ENCODE peak calls at places on chromosomes 6 and 20, in four cellular contexts. M, B, U and G are unnamed samples.
A peak's percentile ranks its signal among the peaks of the same experiment; 100 is the strongest.

GRCh38 chr6:47524136-47524840 is 46.7 kb downstream of the CD2AP start:
- DNase-seq in M (no peak), B (peak; percentile 7), U (no peak), G (no peak)

GRCh38 chr6:90083891-90084290 is 189.6 kb downstream of the GJA10 start:
- DNase-seq in M (peak; percentile 19), B (peak; percentile 64), U (peak; percentile 69), G (no peak)

GRCh38 chr6:133551436-133551835 is 310.3 kb downstream of the EYA4 start:
- DNase-seq in M (no peak), B (no peak), U (no peak), G (no peak)

GRCh38 chr6:149851461-149851860 is 12.7 kb downstream of the LRP11 start:
- DNase-seq in M (no peak), B (no peak), U (no peak), G (no peak)

GRCh38 chr6:75524322-75524972 is 30.8 kb upstream of the FILIP1 start:
- DNase-seq in M (no peak), B (no peak), U (no peak), G (no peak)

GRCh38 chr6:116971959-116972358 is 94.9 kb downstream of the RFX6 start:
- DNase-seq in M (no peak), B (peak; percentile 29), U (peak; percentile 31), G (no peak)

GRCh38 chr20:16143596-16143995 is 429.7 kb downstream of the KIF16B start:
- DNase-seq in M (no peak), B (no peak), U (no peak), G (no peak)

GRCh38 chr20:63129991-63130653 is 85.8 kb downstream of the YTHDF1 start:
- DNase-seq in M (no peak), B (no peak), U (no peak), G (no peak)

GRCh38 chr6:2839195-2839981 is 2.3 kb downstream of the SERPINB1 start:
- DNase-seq in M (no peak), B (no peak), U (no peak), G (no peak)

GRCh38 chr6:131303338-131303954 is 168.2 kb downstream of the AKAP7 start:
- DNase-seq in M (no peak), B (no peak), U (no peak), G (no peak)

DNA sequence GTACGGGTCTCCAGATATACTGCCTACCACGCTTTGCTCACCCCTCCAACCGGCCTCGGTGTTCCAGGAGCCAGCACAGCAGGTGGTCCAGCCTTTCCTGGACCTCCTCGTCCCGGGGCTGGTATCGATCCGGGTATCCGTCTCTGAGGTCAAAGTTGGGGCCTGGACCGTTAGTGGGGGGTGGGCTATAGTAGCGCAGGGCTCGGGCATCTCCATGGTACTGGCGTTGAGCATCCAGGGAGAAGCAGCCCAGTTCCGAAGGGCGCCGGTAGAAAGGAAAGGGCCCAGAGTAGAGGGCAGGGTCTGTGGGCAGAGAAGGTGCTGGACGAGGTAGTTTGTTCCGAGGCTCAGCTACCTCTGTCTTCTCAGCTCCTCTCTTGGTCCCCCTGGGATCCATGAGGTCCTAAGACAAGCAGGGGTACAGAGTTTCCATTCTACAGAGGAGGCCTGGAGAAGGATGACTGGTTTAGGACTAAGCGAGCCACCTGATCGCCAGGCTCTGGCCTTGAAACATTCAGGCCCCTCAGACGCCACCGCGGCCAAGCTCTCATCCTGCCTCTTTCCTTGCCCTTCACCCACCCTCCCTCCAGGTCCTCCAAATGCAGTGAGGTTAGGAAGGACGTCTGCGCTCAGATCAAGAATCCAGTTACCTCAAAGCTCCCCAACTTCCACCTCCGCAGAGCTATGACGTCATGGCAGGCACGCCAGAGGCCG is 502 bp downstream of the DXO start:
- DNase-seq in M (no peak), B (peak; percentile 42), U (no peak), G (no peak)
- TF ChIP-seq POLR2AphosphoS5 in M (peak; percentile 67), B (peak; percentile 30), U (no peak), G (no peak)

DNA sequence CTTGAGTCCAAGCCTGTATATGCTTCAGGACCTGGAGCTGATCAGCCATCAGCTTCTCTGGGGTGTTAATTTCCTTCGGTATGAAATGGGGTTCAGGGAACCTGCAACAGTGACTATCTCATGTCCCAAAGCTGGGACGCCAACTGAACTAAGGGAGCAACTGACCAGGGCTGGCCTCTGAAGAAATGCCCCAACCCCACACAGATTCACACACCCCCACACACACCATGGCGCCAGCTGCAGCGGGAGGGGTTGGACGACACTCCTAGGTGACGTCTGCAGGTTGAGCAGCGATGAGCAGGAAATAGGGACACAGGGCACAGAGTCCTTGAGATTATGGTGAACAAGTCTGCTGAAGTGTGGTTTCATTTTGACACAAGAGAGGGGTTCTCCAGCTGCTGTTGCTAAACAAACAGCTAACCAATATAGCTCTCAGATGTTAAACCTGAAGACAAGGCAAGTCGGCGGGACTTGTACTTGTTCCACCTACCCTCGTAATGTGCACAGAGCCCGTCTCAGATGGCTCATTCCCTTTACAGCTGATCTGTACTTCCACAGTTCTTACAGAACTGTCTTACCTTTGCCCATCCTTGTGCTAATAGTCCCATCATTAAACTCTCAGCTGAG is 7.5 kb upstream of the ADTRP start:
- DNase-seq in M (peak; percentile 93), B (peak; percentile 45), U (no peak), G (peak; percentile 38)
- TF ChIP-seq SPI1 in M (no peak), B (no peak), U (no peak), G (no peak)

DNA sequence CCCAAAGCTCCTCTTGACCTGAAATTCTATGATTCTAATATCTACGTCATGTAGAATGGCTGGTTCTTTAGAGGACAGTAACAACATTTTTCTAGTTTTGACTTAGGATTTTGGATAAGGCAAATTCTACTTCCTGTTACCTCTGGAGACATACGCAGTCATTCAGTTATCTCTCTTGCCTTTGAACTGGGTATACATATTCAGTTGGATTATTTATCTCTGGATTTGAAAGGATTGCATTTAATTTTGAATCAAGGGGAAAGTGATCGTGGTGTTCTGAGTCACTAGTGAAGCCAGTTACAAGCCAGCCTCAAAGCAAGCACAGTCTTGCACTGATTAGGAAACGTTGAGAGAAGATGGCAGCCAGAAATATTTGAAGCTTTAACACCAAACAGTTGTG is 35.3 kb upstream of the BCAS1 start:
- DNase-seq in M (no peak), B (no peak), U (no peak), G (no peak)
- TF ChIP-seq POLR2AphosphoS5 in M (no peak), B (no peak), U (no peak), G (no peak)

GRCh38 chr6:77466055-77467028 is 3.1 kb upstream of the HTR1B start:
- DNase-seq in M (no peak), B (no peak), U (peak; percentile 62), G (no peak)

GRCh38 chr6:77463308-77463880 is at the start of gene HTR1B:
- DNase-seq in M (no peak), B (no peak), U (peak; percentile 45), G (no peak)

GRCh38 chr6:77461796-77462195 is 1.5 kb downstream of the HTR1B start:
- DNase-seq in M (no peak), B (no peak), U (no peak), G (no peak)

GRCh38 chr6:77462359-77463307 is 658 bp downstream of the HTR1B start:
- DNase-seq in M (no peak), B (no peak), U (peak; percentile 3), G (no peak)

GRCh38 chr6:77463881-77464867 is 883 bp upstream of the HTR1B start:
- DNase-seq in M (no peak), B (no peak), U (peak; percentile 20), G (no peak)
- TF ChIP-seq SPI1 in M (no peak), B (no peak), U (no peak), G (no peak)

DNA sequence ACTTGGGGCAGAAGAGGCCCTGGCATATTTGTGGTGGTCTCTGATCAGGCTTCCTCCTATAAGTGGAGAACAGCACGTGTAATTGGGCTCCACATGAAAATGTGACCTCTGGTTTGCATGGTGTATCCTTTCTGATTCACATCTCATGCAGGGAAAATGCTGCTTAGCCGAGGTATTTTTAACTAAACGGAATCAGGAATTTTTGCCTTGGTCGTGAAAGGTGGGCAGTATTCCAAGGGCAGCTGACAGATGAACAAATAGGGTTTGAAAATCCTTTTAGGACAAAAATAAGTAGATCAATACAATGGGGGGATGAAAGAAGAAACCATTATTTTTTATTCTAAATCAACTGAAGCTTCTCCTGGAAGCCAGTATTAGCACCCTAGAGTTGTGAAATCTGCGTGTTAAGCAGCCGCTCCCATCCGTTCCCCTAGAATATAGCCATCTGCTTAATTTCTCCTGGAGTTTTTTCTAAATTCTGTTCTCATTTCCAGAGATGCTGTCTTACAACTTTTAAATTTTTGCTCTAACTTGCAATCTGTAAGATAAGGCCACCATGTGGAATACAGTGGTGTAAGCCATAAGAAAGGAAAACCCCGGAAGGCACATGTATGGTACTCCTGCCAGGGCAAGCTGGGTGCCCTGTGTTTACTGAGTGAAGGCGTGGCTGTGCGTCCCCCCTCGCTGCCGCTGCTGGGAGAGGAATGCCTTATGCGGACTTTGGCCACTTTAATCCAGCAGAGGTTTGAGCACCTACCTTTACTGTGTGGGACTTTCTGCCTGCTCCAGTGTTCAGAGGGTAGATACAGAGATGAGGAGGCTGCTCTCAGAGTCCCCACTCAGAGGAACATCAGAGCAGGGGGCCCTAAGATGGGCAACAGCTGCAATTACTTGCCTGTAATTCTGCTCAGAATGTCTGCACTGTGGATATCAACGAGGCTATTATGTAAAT is 52.4 kb downstream of the SYNJ2 start:
- DNase-seq in M (no peak), B (no peak), U (no peak), G (no peak)
- TF ChIP-seq POLR2AphosphoS5 in M (no peak), B (no peak), U (no peak), G (no peak)

GRCh38 chr20:8940311-8940710 is 128.6 kb upstream of the PLCB4 start:
- DNase-seq in M (no peak), B (no peak), U (no peak), G (no peak)

GRCh38 chr20:8951136-8951535 is 117.8 kb upstream of the PLCB4 start:
- DNase-seq in M (no peak), B (no peak), U (no peak), G (no peak)

GRCh38 chr20:8943638-8944037 is 125.2 kb upstream of the PLCB4 start:
- DNase-seq in M (no peak), B (no peak), U (no peak), G (no peak)

DNA sequence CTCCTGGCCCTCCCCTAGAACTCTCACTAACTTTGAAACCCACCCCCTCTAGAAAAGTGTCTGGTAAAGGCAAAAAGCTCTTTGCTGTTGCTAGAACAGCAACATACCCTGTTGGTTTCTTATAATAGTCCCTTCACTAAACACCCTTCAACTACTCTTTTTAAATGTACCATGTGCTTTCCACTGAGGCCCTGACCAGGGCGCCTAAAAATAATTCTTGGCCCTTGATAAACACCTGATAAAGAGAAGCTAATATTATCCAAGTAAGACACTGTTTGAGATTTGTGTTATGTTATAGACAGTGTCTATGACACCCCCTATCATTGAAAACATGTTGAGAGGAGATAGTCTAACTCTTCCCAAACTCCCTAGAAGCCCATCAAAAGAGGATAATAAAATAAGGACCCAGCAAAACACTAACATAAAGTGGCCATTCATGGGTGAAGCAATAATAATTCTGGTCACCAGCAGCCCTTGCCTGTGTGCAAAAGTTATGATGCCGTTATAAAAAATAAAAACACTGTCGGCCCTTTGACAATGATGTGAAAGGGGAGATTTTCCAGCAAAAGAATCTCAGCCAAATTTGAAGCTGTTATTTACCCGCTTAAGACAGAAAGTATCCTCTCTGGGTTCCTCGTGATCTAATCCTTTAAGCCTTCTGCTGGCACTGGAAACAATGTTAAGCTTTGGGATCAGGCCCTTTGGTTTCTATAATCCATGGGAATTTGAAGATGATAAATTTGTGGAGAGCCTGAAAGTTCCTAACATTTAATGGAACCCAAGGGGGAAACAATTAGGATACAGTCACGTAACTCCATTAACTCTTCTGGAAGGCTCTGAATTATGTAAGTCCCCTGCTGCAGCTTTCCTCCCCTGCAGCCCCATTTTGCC is 122.6 kb upstream of the PLCB4 start:
- DNase-seq in M (no peak), B (no peak), U (no peak), G (no peak)
- TF ChIP-seq SPI1 in M (no peak), B (no peak), U (no peak), G (no peak)